ENCODE peak calls at places on chromosomes 3 and 15, in seven cellular contexts. K is NCI-H2081, F is kidney glomerular epithelial cell, J is pancreas, P is cardiac fibroblast, H is Caco-2, D is tibial artery. S is an unnamed sample.

GRCh38 chr15:92399271-92399670 is 5.6 kb downstream of the ST8SIA2 start:
- DNase-seq in K (no peak), F (no peak), J (no peak), P (no peak), H (no peak), D (no peak), S (no peak)

GRCh38 chr15:75850708-75851107 is 7.5 kb downstream of the UBE2Q2 start:
- DNase-seq in K (no peak), F (no peak), J (no peak), P (no peak), H (no peak), D (no peak), S (no peak)

GRCh38 chr15:52660192-52660591 is 19.0 kb downstream of the ATOSA start:
- DNase-seq in K (no peak), F (no peak), J (no peak), P (no peak), H (no peak), D (no peak), S (no peak)

GRCh38 chr3:172127929-172128580 is 88.7 kb downstream of the FNDC3B start:
- DNase-seq in K (no peak), F (no peak), J (no peak), P (no peak), H (no peak), D (no peak), S (no peak)

GRCh38 chr15:39720721-39721611 is 61.7 kb downstream of the FSIP1 start:
- DNase-seq in K (no peak), F (peak; percentile 19), J (no peak), P (peak; percentile 20), H (peak; percentile 83), D (no peak), S (no peak)

GRCh38 chr3:22980346-22980745 is 222.8 kb upstream of the UBE2E2 start:
- DNase-seq in K (no peak), F (no peak), J (no peak), P (peak; percentile 86), H (peak; percentile 5), D (no peak), S (no peak)

GRCh38 chr3:2166552-2166951 is 67.9 kb downstream of the CNTN4 start:
- DNase-seq in K (no peak), F (peak; percentile 25), J (no peak), P (no peak), H (peak; percentile 14), D (no peak), S (no peak)

GRCh38 chr3:161412117-161412516 is 40.8 kb upstream of the SPTSSB start:
- DNase-seq in K (no peak), F (no peak), J (no peak), P (no peak), H (peak; percentile 30), D (no peak), S (no peak)

GRCh38 chr15:82294061-82294690 is 31.6 kb downstream of the SAXO2 start:
- DNase-seq in K (no peak), F (no peak), J (no peak), P (no peak), H (no peak), D (no peak), S (no peak)

GRCh38 chr15:56215769-56216168 is 27.9 kb downstream of the RFX7 start:
- DNase-seq in K (peak; percentile 4), F (peak; percentile 61), J (no peak), P (peak; percentile 46), H (no peak), D (no peak), S (no peak)

GRCh38 chr15:40420071-40420713 is 14.6 kb downstream of the IVD start:
- DNase-seq in K (no peak), F (no peak), J (peak; percentile 89), P (peak; percentile 21), H (no peak), D (no peak), S (no peak)

GRCh38 chr3:52226229-52226817 is 878 bp upstream of the TLR9 start:
- DNase-seq in K (no peak), F (no peak), J (no peak), P (no peak), H (no peak), D (no peak), S (no peak)

GRCh38 chr15:55588070-55588817 is at the start of gene PYGO1:
- DNase-seq in K (peak; percentile 55), F (peak; percentile 29), J (peak; percentile 85), P (peak; percentile 78), H (peak; percentile 78), D (peak; percentile 49), S (peak; percentile 77)

GRCh38 chr15:90059208-90059985 is 42.9 kb downstream of the IDH2 start:
- DNase-seq in K (no peak), F (no peak), J (no peak), P (peak; percentile 31), H (no peak), D (peak; percentile 72), S (peak; percentile 88)

GRCh38 chr15:69044899-69045298 is 30.4 kb downstream of the NOX5 start:
- DNase-seq in K (no peak), F (no peak), J (no peak), P (peak; percentile 60), H (peak; percentile 16), D (no peak), S (no peak)

GRCh38 chr3:165082632-165083031 is 4.3 kb upstream of the SI start:
- DNase-seq in K (no peak), F (no peak), J (no peak), P (no peak), H (no peak), D (no peak), S (no peak)

GRCh38 chr3:102178817-102179216 is 256.0 kb upstream of the ZPLD1 start:
- DNase-seq in K (no peak), F (peak; percentile 62), J (no peak), P (no peak), H (no peak), D (no peak), S (no peak)

GRCh38 chr15:98858610-98859023 is 149.0 kb downstream of the PGPEP1L start:
- DNase-seq in K (no peak), F (no peak), J (no peak), P (no peak), H (no peak), D (no peak), S (no peak)

GRCh38 chr15:75153084-75153483 is 48.6 kb upstream of the C15orf39 start:
- DNase-seq in K (no peak), F (no peak), J (no peak), P (peak; percentile 52), H (no peak), D (no peak), S (peak; percentile 65)

GRCh38 chr3:197478746-197479668 is 76.8 kb downstream of the BDH1 start:
- DNase-seq in K (no peak), F (peak; percentile 80), J (no peak), P (peak; percentile 20), H (no peak), D (no peak), S (no peak)

GRCh38 chr15:40831861-40832260 is 3.4 kb upstream of the PPP1R14D start:
- DNase-seq in K (no peak), F (no peak), J (no peak), P (no peak), H (no peak), D (no peak), S (no peak)

GRCh38 chr3:58023536-58023935 is 15.3 kb downstream of the FLNB start:
- DNase-seq in K (no peak), F (no peak), J (no peak), P (no peak), H (no peak), D (no peak), S (no peak)

GRCh38 chr3:29281265-29282228 is 676 bp downstream of the RBMS3 start:
- DNase-seq in K (no peak), F (peak; percentile 69), J (no peak), P (peak; percentile 70), H (no peak), D (peak; percentile 32), S (peak; percentile 19)

GRCh38 chr15:89139613-89140499 is 51.6 kb downstream of the ABHD2 start:
- DNase-seq in K (no peak), F (no peak), J (no peak), P (peak; percentile 48), H (peak; percentile 44), D (no peak), S (no peak)

GRCh38 chr3:112629425-112629824 is 11.5 kb downstream of the CCDC80 start:
- DNase-seq in K (no peak), F (peak; percentile 54), J (no peak), P (peak; percentile 94), H (no peak), D (peak; percentile 81), S (no peak)

S was measured in GM13976.